ENCODE peak calls at places on chromosomes 4 and X, in six cellular contexts. N is head of caudate nucleus, J is cardiac fibroblast, T is M059J, C is HS-27A, E is NCI-H748 treated with DMSO at 0.1 percent for 48 hours. Y is an unnamed sample.

GRCh38 chr4:156615066-156615514 is 356.5 kb downstream of the PDGFC start:
- DNase-seq in N (no peak), J (peak), T (peak), C (peak), E (no peak), Y (peak)

GRCh38 chr4:7423391-7423790 is 11.3 kb downstream of the PSAPL1 start:
- DNase-seq in N (no peak), J (no peak), T (no peak), C (no peak), E (no peak), Y (no peak)

GRCh38 chr4:176406736-176407135 is 87.0 kb downstream of the SPCS3 start:
- DNase-seq in N (no peak), J (peak), T (no peak), C (no peak), E (no peak), Y (no peak)

GRCh38 chrX:111244238-111244750 is 26.0 kb downstream of the CAPN6 start:
- DNase-seq in N (no peak), J (peak), T (peak), C (no peak), E (peak), Y (peak)

GRCh38 chrX:37613898-37614297 is 42.4 kb downstream of the LANCL3 start:
- DNase-seq in N (no peak), J (no peak), T (no peak), C (no peak), E (no peak), Y (no peak)

GRCh38 chrX:2696698-2697215 is 5.7 kb downstream of the CD99 start:
- DNase-seq in N (no peak), J (peak), T (peak), C (no peak), E (no peak), Y (peak)

GRCh38 chr4:38568768-38569167 is 95.2 kb upstream of the KLF3 start:
- DNase-seq in N (no peak), J (no peak), T (no peak), C (no peak), E (no peak), Y (no peak)

GRCh38 chrX:110425222-110425621 is 66.6 kb downstream of the RTL9 start:
- DNase-seq in N (no peak), J (no peak), T (no peak), C (no peak), E (peak), Y (peak)

GRCh38 chrX:54413753-54414152 is 26.5 kb upstream of the TSR2 start:
- DNase-seq in N (no peak), J (peak), T (peak), C (no peak), E (no peak), Y (peak)

GRCh38 chr4:156784970-156785369 is 186.6 kb downstream of the PDGFC start:
- DNase-seq in N (no peak), J (peak), T (no peak), C (no peak), E (no peak), Y (no peak)

GRCh38 chr4:168483786-168484185 is 3.5 kb upstream of the DDX60L start:
- DNase-seq in N (no peak), J (peak), T (peak), C (no peak), E (no peak), Y (no peak)

GRCh38 chrX:130916636-130917422 is 13.8 kb upstream of the ENOX2 start:
- DNase-seq in N (peak), J (peak), T (peak), C (no peak), E (peak), Y (peak)

GRCh38 chr4:151484396-151485102 is 75.6 kb downstream of the FHIP1A start:
- DNase-seq in N (no peak), J (peak), T (peak), C (peak), E (no peak), Y (peak)

GRCh38 chr4:37678624-37679023 is 7.6 kb downstream of the RELL1 start:
- DNase-seq in N (no peak), J (no peak), T (no peak), C (peak), E (no peak), Y (no peak)

GRCh38 chr4:164318350-164318749 is 435.6 kb upstream of the SMIM31 start:
- DNase-seq in N (no peak), J (no peak), T (no peak), C (no peak), E (peak), Y (no peak)

GRCh38 chrX:70313503-70313902 is 23.6 kb downstream of the KIF4A start:
- DNase-seq in N (no peak), J (peak), T (peak), C (no peak), E (no peak), Y (peak)

GRCh38 chr4:8297691-8298485 is 28.3 kb downstream of the HTRA3 start:
- DNase-seq in N (no peak), J (no peak), T (no peak), C (no peak), E (no peak), Y (no peak)

GRCh38 chr4:118237531-118237930 is 115.3 kb downstream of the PRSS12 start:
- DNase-seq in N (no peak), J (no peak), T (no peak), C (no peak), E (no peak), Y (no peak)

GRCh38 chrX:141642979-141643378 is 53.5 kb downstream of the SPANXA2 start:
- DNase-seq in N (no peak), J (peak), T (peak), C (no peak), E (peak), Y (peak)

GRCh38 chrX:37599735-37600134 is 28.3 kb downstream of the LANCL3 start:
- DNase-seq in N (no peak), J (no peak), T (peak), C (no peak), E (no peak), Y (no peak)

GRCh38 chr4:168908093-168908492 is 102.0 kb downstream of the CBR4 start:
- DNase-seq in N (no peak), J (peak), T (peak), C (no peak), E (no peak), Y (peak)

GRCh38 chrX:154300815-154301214 is 5.2 kb downstream of the TKTL1 start:
- DNase-seq in N (no peak), J (no peak), T (no peak), C (no peak), E (no peak), Y (no peak)

GRCh38 chr4:149754526-149754925 is 61.1 kb downstream of the IQCM start:
- DNase-seq in N (no peak), J (peak), T (peak), C (peak), E (no peak), Y (no peak)

GRCh38 chr4:6251365-6251764 is 18.3 kb upstream of the WFS1 start:
- DNase-seq in N (no peak), J (no peak), T (no peak), C (no peak), E (no peak), Y (no peak)

GRCh38 chr4:176277162-176277904 is 8.3 kb upstream of the ASB5 start:
- DNase-seq in N (peak), J (peak), T (peak), C (no peak), E (peak), Y (peak)

GRCh38 chr4:6706173-6706572 is 3.5 kb downstream of the MRFAP1L1 start:
- DNase-seq in N (no peak), J (no peak), T (no peak), C (no peak), E (no peak), Y (no peak)

GRCh38 chrX:35826503-35826902 is 28.4 kb downstream of the MAGEB16 start:
- DNase-seq in N (no peak), J (no peak), T (no peak), C (no peak), E (no peak), Y (no peak)

GRCh38 chrX:130772313-130773140 is 130.5 kb downstream of the ENOX2 start:
- DNase-seq in N (no peak), J (peak), T (peak), C (peak), E (peak), Y (peak)

GRCh38 chr4:6962211-6963041 is 52.8 kb downstream of the TBC1D14 start:
- DNase-seq in N (peak), J (no peak), T (no peak), C (no peak), E (peak), Y (no peak)

GRCh38 chr4:67437974-67438713 is 107.2 kb downstream of the CENPC start:
- DNase-seq in N (no peak), J (peak), T (peak), C (no peak), E (no peak), Y (peak)